ENCODE peak calls at places on chromosomes 13 and 19, in nine cellular contexts. D, C, P, G, L, J, Y, N and F are unnamed samples.

GRCh38 chr13:40409278-40409677 is 257.2 kb downstream of the FOXO1 start:
- DNase-seq in D (no peak), C (no peak), P (no peak), G (no peak), L (peak; percentile 88), J (no peak), Y (no peak), N (no peak), F (no peak)

GRCh38 chr13:102466836-102467235 is 65.0 kb upstream of the FGF14 start:
- DNase-seq in D (no peak), C (no peak), P (no peak), G (no peak), L (no peak), J (no peak), Y (no peak), N (no peak), F (no peak)

GRCh38 chr19:35509018-35509652 is 4.3 kb downstream of the DMKN start:
- DNase-seq in D (peak; percentile 71), C (peak; percentile 53), P (peak; percentile 40), G (peak; percentile 42), L (no peak), J (no peak), Y (peak; percentile 71), N (no peak), F (peak; percentile 67)

GRCh38 chr19:35797663-35798062 is 15.0 kb downstream of the PRODH2 start:
- DNase-seq in D (no peak), C (no peak), P (no peak), G (no peak), L (no peak), J (no peak), Y (no peak), N (no peak), F (no peak)

GRCh38 chr13:114231886-114232285 is 2.8 kb upstream of the CDC16 start:
- DNase-seq in D (no peak), C (no peak), P (no peak), G (no peak), L (no peak), J (no peak), Y (no peak), N (no peak), F (no peak)

GRCh38 chr13:97568850-97569249 is 134.9 kb downstream of the RAP2A start:
- DNase-seq in D (peak; percentile 34), C (no peak), P (no peak), G (no peak), L (no peak), J (no peak), Y (peak; percentile 9), N (no peak), F (no peak)

GRCh38 chr19:45922281-45922680 is 7.7 kb upstream of the NANOS2 start:
- DNase-seq in D (no peak), C (peak; percentile 66), P (no peak), G (peak; percentile 34), L (no peak), J (no peak), Y (no peak), N (no peak), F (no peak)

GRCh38 chr13:46495647-46496046 is 57.3 kb upstream of the LRCH1 start:
- DNase-seq in D (no peak), C (no peak), P (no peak), G (no peak), L (no peak), J (no peak), Y (no peak), N (no peak), F (no peak)

DNA sequence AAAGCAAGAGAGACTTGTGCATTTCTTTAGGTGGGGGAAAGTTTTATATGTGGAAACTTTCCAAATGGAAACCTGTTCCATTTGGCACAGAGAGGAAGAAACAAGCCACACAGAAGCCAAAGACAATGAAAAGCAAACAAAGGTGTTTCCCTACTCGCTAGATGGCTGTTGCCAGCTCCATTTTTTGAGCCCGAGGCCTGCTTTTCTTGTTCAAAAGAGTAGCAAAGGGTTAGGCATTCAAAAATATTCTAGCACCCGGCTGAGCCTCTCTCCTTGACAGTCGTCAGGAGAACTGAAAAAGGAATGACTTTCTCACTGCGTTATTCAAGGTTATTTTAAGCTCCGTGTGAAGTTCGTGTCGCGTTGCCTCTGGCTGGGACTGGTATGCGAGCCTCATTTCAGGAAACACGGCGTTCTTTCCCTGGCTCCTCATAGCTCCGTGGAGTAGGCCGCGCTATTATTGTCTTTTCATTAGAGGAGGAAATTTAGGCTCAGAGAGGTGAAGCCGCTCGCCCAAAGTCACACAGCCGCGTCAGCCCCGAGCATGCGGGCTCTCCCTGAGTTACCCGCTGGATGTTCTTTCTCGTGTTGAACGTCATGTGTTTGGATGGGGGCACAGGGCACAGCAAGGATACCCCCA is 7.6 kb downstream of the TRPM4 start:
- DNase-seq in D (peak; percentile 66), C (no peak), P (no peak), G (no peak), L (no peak), J (no peak), Y (peak; percentile 25), N (no peak), F (no peak)
- TF ChIP-seq POLR2A in D (no peak), C (no peak), P (no peak), G (no peak), L (no peak), J (no peak), Y (no peak), N (no peak), F (no peak)

GRCh38 chr13:28483313-28483931 is 11.5 kb downstream of the FLT1 start:
- DNase-seq in D (no peak), C (no peak), P (no peak), G (no peak), L (no peak), J (no peak), Y (no peak), N (no peak), F (no peak)
- TF ChIP-seq EP300 in D (no peak), C (no peak), P (no peak), G (no peak), L (no peak), J (no peak), Y (no peak), N (no peak), F (no peak)

GRCh38 chr19:38619361-38620174 is 580 bp downstream of the EIF3K start:
- DNase-seq in D (no peak), C (no peak), P (no peak), G (no peak), L (no peak), J (no peak), Y (no peak), N (no peak), F (no peak)

GRCh38 chr19:38617283-38617763 is 430 bp downstream of the MAP4K1 start:
- DNase-seq in D (no peak), C (no peak), P (peak; percentile 9), G (no peak), L (no peak), J (no peak), Y (no peak), N (no peak), F (no peak)

GRCh38 chr19:38618590-38619360 is at the start of gene EIF3K:
- DNase-seq in D (peak; percentile 99), C (peak; percentile 100), P (peak; percentile 97), G (peak; percentile 97), L (peak; percentile 99), J (peak; percentile 98), Y (peak; percentile 99), N (peak; percentile 99), F (peak; percentile 100)

GRCh38 chr19:38616265-38616664 is 1.5 kb downstream of the MAP4K1 start:
- DNase-seq in D (no peak), C (no peak), P (peak; percentile 7), G (no peak), L (no peak), J (no peak), Y (no peak), N (no peak), F (no peak)

DNA sequence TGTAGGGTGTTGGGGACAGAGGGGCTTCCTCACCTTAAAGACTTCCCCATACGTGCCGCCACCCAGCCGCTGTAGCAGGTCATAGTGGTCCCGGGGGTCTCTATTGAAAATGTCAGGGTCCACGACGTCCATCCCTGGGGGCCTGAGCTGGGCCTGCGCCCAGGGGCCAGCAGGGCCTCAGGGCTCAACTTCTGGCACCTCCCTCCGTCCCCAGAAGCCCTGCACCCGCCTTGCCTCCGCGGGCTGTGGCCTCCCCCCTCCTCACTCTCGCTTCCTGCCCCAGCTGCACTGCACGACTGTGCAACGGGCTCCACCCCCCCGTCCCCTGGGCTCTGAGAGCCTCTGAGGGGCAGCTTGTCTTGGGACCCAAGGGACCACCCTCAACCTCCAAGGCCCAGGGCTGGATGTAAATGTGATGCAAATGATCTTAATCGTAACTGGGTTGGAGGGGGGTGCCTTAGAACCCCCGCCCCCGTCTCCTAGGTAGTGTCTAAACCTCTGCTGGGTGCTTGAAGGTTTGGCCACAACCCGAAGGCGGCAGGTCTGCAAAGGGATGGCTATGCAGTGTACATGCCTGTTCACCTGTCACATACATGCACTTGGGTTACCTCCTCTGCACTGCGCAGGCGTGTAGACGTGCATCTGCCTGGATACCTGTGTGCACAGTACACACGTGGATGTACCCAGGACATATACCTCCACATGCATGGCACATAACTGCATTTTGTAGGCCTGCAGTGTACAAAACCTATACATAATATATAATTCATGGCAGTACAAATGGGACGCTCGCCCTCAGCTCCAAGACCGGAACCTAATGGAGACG is at the start of gene MAP4K1:
- DNase-seq in D (peak; percentile 53), C (no peak), P (peak; percentile 88), G (no peak), L (no peak), J (no peak), Y (peak; percentile 78), N (no peak), F (no peak)
- TF ChIP-seq POLR2A in D (no peak), C (no peak), P (peak; percentile 82), G (no peak), L (no peak), J (no peak), Y (no peak), N (no peak), F (no peak)

GRCh38 chr13:52001120-52001731 is 10.0 kb downstream of the ATP7B start:
- DNase-seq in D (no peak), C (peak; percentile 40), P (no peak), G (peak; percentile 59), L (no peak), J (no peak), Y (no peak), N (no peak), F (no peak)
- TF ChIP-seq EP300 in D (no peak), C (no peak), P (no peak), G (no peak), L (no peak), J (no peak), Y (no peak), N (no peak), F (no peak)

GRCh38 chr19:33374406-33374703 is 846 bp downstream of the CEBPG start:
- DNase-seq in D (no peak), C (no peak), P (no peak), G (no peak), L (no peak), J (no peak), Y (no peak), N (no peak), F (no peak)

GRCh38 chr19:33375156-33375744 is 1.7 kb downstream of the CEBPG start:
- DNase-seq in D (no peak), C (no peak), P (no peak), G (no peak), L (no peak), J (no peak), Y (no peak), N (no peak), F (no peak)

GRCh38 chr19:33375760-33376159 is 2.3 kb downstream of the CEBPG start:
- DNase-seq in D (no peak), C (no peak), P (no peak), G (peak; percentile 46), L (no peak), J (no peak), Y (no peak), N (no peak), F (no peak)

GRCh38 chr19:33376423-33376822 is 2.9 kb downstream of the CEBPG start:
- DNase-seq in D (peak; percentile 86), C (peak; percentile 86), P (no peak), G (peak; percentile 45), L (no peak), J (peak; percentile 56), Y (peak; percentile 91), N (peak; percentile 87), F (peak; percentile 59)

GRCh38 chr19:33373701-33374405 is at the start of gene CEBPG:
- DNase-seq in D (peak; percentile 55), C (no peak), P (no peak), G (no peak), L (no peak), J (no peak), Y (peak; percentile 68), N (peak; percentile 78), F (peak; percentile 76)
- TF ChIP-seq POLR2A in D (no peak), C (peak; percentile 73), P (peak; percentile 96), G (peak; percentile 83), L (peak; percentile 87), J (peak; percentile 90), Y (no peak), N (peak; percentile 49), F (peak; percentile 87)